ENCODE peak calls at places on chromosomes 6 and 20, in seven cellular contexts. H is tibial nerve, O is brain microvascular endothelial cell, V is IMR-90, A is ovary, N is testis, S is lung. E is an unnamed sample.

GRCh38 chr6:123744840-123745239 is 58.8 kb upstream of the NKAIN2 start:
- DNase-seq in V (no peak), H (no peak), S (no peak), O (no peak), A (no peak), N (no peak), E (no peak)

GRCh38 chr20:34475979-34476736 is 40.1 kb upstream of the DYNLRB1 start:
- DNase-seq in V (peak), A (peak), O (no peak), N (peak), H (peak), S (peak), E (no peak)

GRCh38 chr6:132651062-132651461 is 7.9 kb downstream of the TAAR1 start:
- DNase-seq in S (no peak), H (no peak), N (no peak), V (no peak), A (no peak), O (no peak), E (no peak)

GRCh38 chr6:164409309-164410009 is 899.9 kb downstream of the C6orf118 start:
- DNase-seq in S (no peak), V (no peak), O (no peak), A (no peak), H (peak), N (no peak), E (no peak)

GRCh38 chr6:13373488-13373886 is 45.1 kb upstream of the TBC1D7 start:
- DNase-seq in H (no peak), V (peak), N (no peak), A (no peak), O (no peak), S (no peak), E (no peak)

GRCh38 chr20:18077157-18077556 is 19.4 kb upstream of the OVOL2 start:
- DNase-seq in O (no peak), N (no peak), A (no peak), H (no peak), V (no peak), S (no peak), E (no peak)

GRCh38 chr6:47334334-47334733 is 24.6 kb upstream of the TNFRSF21 start:
- DNase-seq in O (no peak), S (no peak), A (no peak), V (no peak), H (no peak), N (no peak), E (no peak)

GRCh38 chr6:25556516-25556915 is 95.5 kb upstream of the SCGN start:
- DNase-seq in A (peak), V (peak), N (peak), H (peak), S (peak), O (peak), E (peak)

GRCh38 chr6:90385914-90386313 is 89.3 kb upstream of the BACH2 start:
- DNase-seq in O (no peak), S (no peak), A (no peak), N (no peak), H (no peak), V (no peak), E (no peak)

GRCh38 chr6:100553243-100553642 is 88.5 kb upstream of the SIM1 start:
- DNase-seq in N (no peak), H (no peak), S (no peak), A (no peak), V (no peak), O (no peak), E (no peak)

GRCh38 chr20:44884907-44885391 is 556 bp upstream of the YWHAB start:
- DNase-seq in S (no peak), H (no peak), N (no peak), A (no peak), O (no peak), V (no peak), E (no peak)

DNA sequence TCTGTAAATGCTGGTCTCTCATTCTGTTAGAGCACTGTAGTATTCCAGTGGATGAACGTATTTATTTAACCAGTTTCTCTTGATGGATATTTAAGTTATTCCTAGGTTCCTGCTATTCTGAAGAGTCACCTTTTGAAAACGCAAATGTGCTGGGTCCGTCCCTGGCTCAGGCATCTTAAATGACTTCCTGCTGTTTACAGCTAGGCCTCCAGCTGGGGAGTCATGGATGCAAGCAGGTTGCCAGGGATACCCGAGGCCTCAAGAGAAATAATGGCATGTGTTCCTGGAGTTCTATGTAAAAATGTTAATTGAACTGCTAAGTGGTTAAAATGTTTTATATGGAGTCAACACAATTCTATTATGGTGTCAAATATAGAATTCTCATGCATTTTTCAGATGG is 61.0 kb upstream of the TGM3 start:
- DNase-seq in O (no peak), N (no peak), A (no peak), V (no peak), S (no peak), H (no peak), E (no peak)
- H3K4me3 ChIP-seq in O (no peak), N (no peak), A (no peak), V (no peak), S (no peak), H (no peak), E (no peak)

GRCh38 chr6:33212857-33213165 is 4.5 kb downstream of the RING1 start:
- DNase-seq in O (no peak), N (no peak), S (no peak), V (no peak), A (no peak), H (no peak), E (no peak)
- H3K4me3 ChIP-seq in O (peak), N (peak), S (no peak), V (peak), A (peak), H (peak), E (peak)

GRCh38 chr20:4966826-4967751 is 34.2 kb downstream of the SLC23A2 start:
- DNase-seq in V (peak), A (no peak), N (no peak), H (no peak), O (no peak), S (no peak), E (no peak)

GRCh38 chr20:4971064-4971463 is 30.2 kb downstream of the SLC23A2 start:
- DNase-seq in H (no peak), A (no peak), N (no peak), O (no peak), S (no peak), V (no peak), E (no peak)

GRCh38 chr20:4967752-4968477 is 33.4 kb downstream of the SLC23A2 start:
- DNase-seq in O (no peak), H (no peak), A (no peak), S (no peak), N (no peak), V (no peak), E (no peak)

GRCh38 chr20:4973330-4974097 is 27.8 kb downstream of the SLC23A2 start:
- DNase-seq in S (peak), A (peak), H (peak), V (peak), O (peak), N (peak), E (no peak)

GRCh38 chr20:4972506-4973251 is 28.6 kb downstream of the SLC23A2 start:
- DNase-seq in N (no peak), H (no peak), S (no peak), A (no peak), V (no peak), O (no peak), E (no peak)
- H3K4me3 ChIP-seq in N (no peak), H (no peak), S (no peak), A (no peak), V (no peak), O (no peak), E (no peak)

GRCh38 chr6:33124947-33125346 is 49.2 kb downstream of the HLA-DPB1 start:
- DNase-seq in H (no peak), A (no peak), O (no peak), V (no peak), S (no peak), N (no peak), E (no peak)
- H3K4me3 ChIP-seq in H (no peak), A (no peak), O (no peak), V (no peak), S (no peak), N (no peak), E (no peak)

GRCh38 chr6:70414813-70415212 is 1.5 kb downstream of the FAM135A start:
- DNase-seq in S (no peak), V (no peak), H (no peak), O (no peak), N (no peak), A (no peak), E (no peak)
- H3K4me3 ChIP-seq in S (no peak), V (no peak), H (no peak), O (no peak), N (no peak), A (peak), E (peak)

GRCh38 chr6:41638002-41638800 is at the start of gene MDFI:
- DNase-seq in H (no peak), A (peak), V (no peak), O (no peak), S (no peak), N (peak), E (no peak)
- H3K4me3 ChIP-seq in H (peak), A (peak), V (no peak), O (peak), S (peak), N (peak), E (peak)

GRCh38 chr6:150878347-150879213 is 13.1 kb downstream of the MTHFD1L start:
- DNase-seq in V (no peak), H (no peak), S (no peak), N (no peak), A (no peak), O (no peak), E (no peak)
- H3K4me3 ChIP-seq in V (no peak), H (no peak), S (no peak), N (no peak), A (no peak), O (no peak), E (no peak)

GRCh38 chr20:43558412-43559146 is at the start of gene SGK2:
- DNase-seq in N (peak), A (no peak), O (peak), V (peak), H (no peak), S (peak), E (no peak)
- H3K4me3 ChIP-seq in N (no peak), A (no peak), O (no peak), V (no peak), H (no peak), S (no peak), E (no peak)

GRCh38 chr6:63844287-63844686 is 208.7 kb downstream of the PHF3 start:
- DNase-seq in A (no peak), S (no peak), O (peak), H (no peak), N (no peak), V (peak), E (no peak)
- H3K4me3 ChIP-seq in A (no peak), S (no peak), O (no peak), H (no peak), N (no peak), V (no peak), E (no peak)

GRCh38 chr6:148364056-148364844 is 21.6 kb downstream of the SASH1 start:
- DNase-seq in O (peak), H (no peak), V (peak), A (no peak), S (no peak), N (no peak), E (peak)
- H3K4me3 ChIP-seq in O (peak), H (no peak), V (no peak), A (no peak), S (no peak), N (no peak), E (no peak)

E was measured in gastrocnemius medialis.